ENCODE peak calls at places on chromosomes 12 and 14, in five cellular contexts. One of them, this sample, is unnamed.

GRCh38 chr14:76953196-76953945 is 75.1 kb downstream of the IRF2BPL start:
- DNase-seq in neural progenitor cell: no peak
- DNase-seq in GM23248: peak
- DNase-seq in HCT116: peak
- DNase-seq in IMR-90: peak
- DNase-seq in this sample: peak

GRCh38 chr14:69539631-69540410 is 34.9 kb downstream of the CCDC177 start:
- DNase-seq in neural progenitor cell: no peak
- DNase-seq in GM23248: peak
- DNase-seq in HCT116: no peak
- DNase-seq in IMR-90: peak
- DNase-seq in this sample: no peak

GRCh38 chr14:20302042-20302761 is 3.5 kb downstream of the TTC5 start:
- DNase-seq in neural progenitor cell: no peak
- DNase-seq in GM23248: peak
- DNase-seq in HCT116: no peak
- DNase-seq in IMR-90: peak
- DNase-seq in this sample: no peak

GRCh38 chr14:68719634-68720384 is 73.1 kb downstream of the ZFP36L1 start:
- DNase-seq in neural progenitor cell: no peak
- DNase-seq in GM23248: no peak
- DNase-seq in HCT116: no peak
- DNase-seq in IMR-90: no peak
- DNase-seq in this sample: no peak

GRCh38 chr12:116202940-116203339 is 74.6 kb downstream of the MED13L start:
- DNase-seq in neural progenitor cell: no peak
- DNase-seq in GM23248: peak
- DNase-seq in HCT116: no peak
- DNase-seq in IMR-90: peak
- DNase-seq in this sample: no peak

GRCh38 chr12:50181691-50182090 is 14.5 kb upstream of the CERS5 start:
- DNase-seq in neural progenitor cell: no peak
- DNase-seq in GM23248: no peak
- DNase-seq in HCT116: no peak
- DNase-seq in IMR-90: no peak
- DNase-seq in this sample: no peak

GRCh38 chr14:101444116-101444515 is 117.2 kb upstream of the DIO3 start:
- DNase-seq in neural progenitor cell: no peak
- DNase-seq in GM23248: peak
- DNase-seq in HCT116: no peak
- DNase-seq in IMR-90: peak
- DNase-seq in this sample: no peak

GRCh38 chr12:113075137-113075683 is 18.7 kb downstream of the DTX1 start:
- DNase-seq in neural progenitor cell: no peak
- DNase-seq in GM23248: no peak
- DNase-seq in HCT116: no peak
- DNase-seq in IMR-90: no peak
- DNase-seq in this sample: no peak

GRCh38 chr12:7130791-7131501 is 775 bp downstream of the CLSTN3 start:
- DNase-seq in neural progenitor cell: peak
- DNase-seq in GM23248: peak
- DNase-seq in HCT116: no peak
- DNase-seq in IMR-90: peak
- DNase-seq in this sample: peak

GRCh38 chr12:84996759-84997158 is 39.3 kb downstream of the TSPAN19 start:
- DNase-seq in neural progenitor cell: no peak
- DNase-seq in GM23248: no peak
- DNase-seq in HCT116: no peak
- DNase-seq in IMR-90: no peak
- DNase-seq in this sample: no peak

GRCh38 chr14:70814466-70814865 is 5.2 kb upstream of the MAP3K9 start:
- DNase-seq in neural progenitor cell: no peak
- DNase-seq in GM23248: no peak
- DNase-seq in HCT116: no peak
- DNase-seq in IMR-90: no peak
- DNase-seq in this sample: no peak

GRCh38 chr14:67495827-67496226 is 7.3 kb upstream of the TMEM229B start:
- DNase-seq in neural progenitor cell: no peak
- DNase-seq in GM23248: no peak
- DNase-seq in HCT116: no peak
- DNase-seq in IMR-90: no peak
- DNase-seq in this sample: no peak

GRCh38 chr12:110538869-110539622 is 36.9 kb downstream of the RAD9B start:
- DNase-seq in neural progenitor cell: no peak
- DNase-seq in GM23248: no peak
- DNase-seq in HCT116: no peak
- DNase-seq in IMR-90: no peak
- DNase-seq in this sample: peak

GRCh38 chr14:47207636-47208035 is 467.8 kb downstream of the MDGA2 start:
- DNase-seq in neural progenitor cell: no peak
- DNase-seq in GM23248: peak
- DNase-seq in HCT116: no peak
- DNase-seq in IMR-90: no peak
- DNase-seq in this sample: peak

GRCh38 chr12:94900496-94900895 is 103.0 kb downstream of the NDUFA12 start:
- DNase-seq in neural progenitor cell: no peak
- DNase-seq in GM23248: no peak
- DNase-seq in HCT116: no peak
- DNase-seq in IMR-90: no peak
- DNase-seq in this sample: no peak

GRCh38 chr14:27184371-27184901 is 586.6 kb upstream of the NOVA1 start:
- DNase-seq in neural progenitor cell: no peak
- DNase-seq in GM23248: no peak
- DNase-seq in HCT116: no peak
- DNase-seq in IMR-90: no peak
- DNase-seq in this sample: peak

GRCh38 chr12:6957741-6958608 is 6.8 kb downstream of the PTPN6 start:
- DNase-seq in neural progenitor cell: no peak
- DNase-seq in GM23248: no peak
- DNase-seq in HCT116: no peak
- DNase-seq in IMR-90: no peak
- DNase-seq in this sample: no peak

DNA sequence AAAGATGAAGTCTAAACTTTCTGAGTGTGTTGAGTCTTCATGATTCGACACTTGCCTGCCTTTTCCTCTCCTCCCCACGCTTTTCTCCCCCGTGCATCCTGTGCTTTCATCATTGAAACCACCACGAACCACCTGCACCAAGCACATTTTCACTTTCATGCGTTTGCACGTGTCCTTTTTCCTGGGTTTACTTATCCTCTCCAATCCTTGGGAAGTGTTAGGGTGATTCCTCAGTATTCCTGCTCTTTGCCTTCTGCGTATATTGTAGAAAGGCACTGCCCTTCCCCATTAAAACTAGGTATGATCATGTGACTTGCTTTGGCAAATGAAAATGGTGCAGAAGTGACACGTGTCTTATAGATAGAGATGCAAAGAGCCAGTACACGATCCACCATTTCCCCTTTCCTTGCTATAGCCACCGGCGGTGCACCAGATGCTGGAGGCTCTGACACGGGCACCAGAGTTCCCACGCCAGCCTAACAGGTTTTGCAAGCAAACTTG is 106.6 kb downstream of the BRMS1L start:
- DNase-seq in neural progenitor cell: no peak
- DNase-seq in GM23248: no peak
- DNase-seq in HCT116: no peak
- DNase-seq in IMR-90: no peak
- DNase-seq in this sample: no peak
- H3K4me2 ChIP-seq in neural progenitor cell: no peak
- H3K4me2 ChIP-seq in GM23248: no peak
- H3K4me2 ChIP-seq in HCT116: no peak
- H3K4me2 ChIP-seq in IMR-90: no peak
- H3K4me2 ChIP-seq in this sample: no peak

GRCh38 chr12:78403136-78403535 is 461.4 kb upstream of the SYT1 start:
- DNase-seq in neural progenitor cell: no peak
- DNase-seq in GM23248: peak
- DNase-seq in HCT116: no peak
- DNase-seq in IMR-90: peak
- DNase-seq in this sample: no peak

GRCh38 chr12:78398750-78399149 is 465.8 kb upstream of the SYT1 start:
- DNase-seq in neural progenitor cell: no peak
- DNase-seq in GM23248: no peak
- DNase-seq in HCT116: no peak
- DNase-seq in IMR-90: no peak
- DNase-seq in this sample: no peak

GRCh38 chr12:78406213-78406612 is 458.4 kb upstream of the SYT1 start:
- DNase-seq in neural progenitor cell: no peak
- DNase-seq in GM23248: no peak
- DNase-seq in HCT116: no peak
- DNase-seq in IMR-90: no peak
- DNase-seq in this sample: no peak

GRCh38 chr12:78403681-78404080 is 460.9 kb upstream of the SYT1 start:
- DNase-seq in neural progenitor cell: no peak
- DNase-seq in GM23248: peak
- DNase-seq in HCT116: no peak
- DNase-seq in IMR-90: peak
- DNase-seq in this sample: no peak

GRCh38 chr12:78402366-78403134 is 462.0 kb upstream of the SYT1 start:
- DNase-seq in neural progenitor cell: peak
- DNase-seq in GM23248: no peak
- DNase-seq in HCT116: no peak
- DNase-seq in IMR-90: no peak
- DNase-seq in this sample: no peak
- H3K27ac ChIP-seq in neural progenitor cell: no peak
- H3K27ac ChIP-seq in GM23248: no peak
- H3K27ac ChIP-seq in HCT116: no peak
- H3K27ac ChIP-seq in IMR-90: no peak
- H3K27ac ChIP-seq in this sample: no peak

DNA sequence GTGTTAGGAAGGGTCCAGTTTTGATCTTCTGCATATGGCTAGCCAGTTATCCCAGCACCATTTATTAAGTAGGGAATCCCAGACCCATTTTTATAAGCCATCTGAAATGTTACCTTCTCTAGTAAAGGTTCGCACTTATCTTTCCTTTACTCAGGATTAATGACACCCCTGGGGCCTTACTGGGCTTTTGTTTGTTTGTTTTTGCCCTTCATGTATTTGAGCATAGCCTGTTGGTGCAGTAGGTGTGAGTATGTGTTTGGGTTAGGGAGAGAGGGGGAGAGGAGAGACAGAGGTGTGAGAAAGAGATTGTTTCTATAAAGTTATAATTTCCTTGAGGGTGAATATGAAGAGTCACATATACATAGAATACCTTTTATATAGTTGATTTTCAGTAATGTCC is 96.9 kb downstream of the AKAP6 start:
- DNase-seq in neural progenitor cell: no peak
- DNase-seq in GM23248: no peak
- DNase-seq in HCT116: no peak
- DNase-seq in IMR-90: no peak
- DNase-seq in this sample: no peak
- H3K4me2 ChIP-seq in neural progenitor cell: no peak
- H3K4me2 ChIP-seq in GM23248: no peak
- H3K4me2 ChIP-seq in HCT116: no peak
- H3K4me2 ChIP-seq in IMR-90: no peak
- H3K4me2 ChIP-seq in this sample: no peak

GRCh38 chr12:124738636-124739467 is 124.8 kb downstream of the SCARB1 start:
- DNase-seq in neural progenitor cell: peak
- DNase-seq in GM23248: no peak
- DNase-seq in HCT116: no peak
- DNase-seq in IMR-90: peak
- DNase-seq in this sample: peak
- H3K27ac ChIP-seq in neural progenitor cell: no peak
- H3K27ac ChIP-seq in GM23248: no peak
- H3K27ac ChIP-seq in HCT116: peak
- H3K27ac ChIP-seq in IMR-90: no peak
- H3K27ac ChIP-seq in this sample: peak

GRCh38 chr14:92786427-92786756 is 7.7 kb upstream of the GOLGA5 start:
- DNase-seq in neural progenitor cell: no peak
- DNase-seq in GM23248: no peak
- DNase-seq in HCT116: no peak
- DNase-seq in IMR-90: no peak
- DNase-seq in this sample: no peak

GRCh38 chr14:92780444-92780843 is 13.7 kb upstream of the GOLGA5 start:
- DNase-seq in neural progenitor cell: no peak
- DNase-seq in GM23248: peak
- DNase-seq in HCT116: no peak
- DNase-seq in IMR-90: peak
- DNase-seq in this sample: no peak

GRCh38 chr14:92785601-92786426 is 8.3 kb upstream of the GOLGA5 start:
- DNase-seq in neural progenitor cell: no peak
- DNase-seq in GM23248: peak
- DNase-seq in HCT116: no peak
- DNase-seq in IMR-90: peak
- DNase-seq in this sample: peak

GRCh38 chr14:92783813-92784431 is 10.2 kb upstream of the GOLGA5 start:
- DNase-seq in neural progenitor cell: peak
- DNase-seq in GM23248: peak
- DNase-seq in HCT116: peak
- DNase-seq in IMR-90: peak
- DNase-seq in this sample: peak

DNA sequence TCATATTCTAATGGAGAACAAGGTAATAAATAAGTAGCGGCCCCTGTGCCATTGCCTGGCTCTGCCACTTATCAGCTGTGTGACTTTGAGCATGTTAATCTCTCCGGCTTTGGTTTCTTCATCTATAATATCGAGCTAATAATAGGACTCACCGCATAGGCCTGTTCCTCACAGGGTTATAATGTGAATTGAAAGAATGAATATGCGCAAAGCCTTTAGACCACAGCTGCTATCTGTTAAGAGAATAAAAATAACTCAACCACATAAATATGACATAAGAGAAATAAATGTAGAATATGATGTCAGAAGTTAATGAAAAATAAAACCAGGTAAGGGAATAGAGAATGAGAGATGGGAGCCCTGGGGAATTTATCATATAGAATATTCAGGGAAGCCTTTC is 13.2 kb upstream of the GOLGA5 start:
- DNase-seq in neural progenitor cell: no peak
- DNase-seq in GM23248: no peak
- DNase-seq in HCT116: no peak
- DNase-seq in IMR-90: no peak
- DNase-seq in this sample: no peak
- H3K4me2 ChIP-seq in neural progenitor cell: no peak
- H3K4me2 ChIP-seq in GM23248: no peak
- H3K4me2 ChIP-seq in HCT116: no peak
- H3K4me2 ChIP-seq in IMR-90: no peak
- H3K4me2 ChIP-seq in this sample: no peak

This sample was measured in endothelial cell of umbilical vein.